ENCODE peak calls at places on chromosomes 6 and 20, in eight cellular contexts. O is sigmoid colon; E is breast epithelium; Z is psoas muscle; F is esophagus muscularis mucosa; A is cardiac muscle cell; S is Peyer's patch; H is CD4-positive, alpha-beta memory T cell. K is an unnamed sample. For H3K4me1, the result is how much of the 10 kb centered on the place peaks cover.

GRCh38 chr6:106103728-106104109 is 17.6 kb downstream of the PRDM1 start:
- DNase-seq in S (peak), F (no peak), E (no peak), O (no peak), A (no peak), Z (no peak), H (peak), K (peak)

GRCh38 chr20:23224806-23225205 is 125.8 kb upstream of the NXT1 start:
- DNase-seq in A (no peak), Z (no peak), E (no peak), H (no peak), F (peak), O (no peak), S (no peak), K (no peak)

GRCh38 chr6:124962617-124963415 is 579 bp downstream of the RNF217 start:
- DNase-seq in F (no peak), H (no peak), E (no peak), O (peak), Z (peak), A (peak), S (no peak), K (peak)

GRCh38 chr20:17786221-17786718 is 86.5 kb downstream of the BANF2 start:
- DNase-seq in H (no peak), Z (peak), F (no peak), S (no peak), O (no peak), E (no peak), A (peak), K (no peak)

GRCh38 chr6:66623050-66623449 is 916.0 kb upstream of the EYS start:
- DNase-seq in Z (no peak), E (no peak), S (no peak), F (no peak), O (no peak), H (no peak), A (no peak), K (no peak)

GRCh38 chr20:2118783-2119182 is 17.2 kb downstream of the STK35 start:
- DNase-seq in F (no peak), H (no peak), Z (no peak), O (no peak), S (no peak), A (peak), E (no peak), K (no peak)

GRCh38 chr20:64142546-64142945 is 21.7 kb upstream of the MYT1 start:
- DNase-seq in E (no peak), O (peak), A (no peak), F (no peak), Z (no peak), S (no peak), H (no peak), K (peak)

GRCh38 chr20:28562510-28562898 is 2695.0 kb upstream of the DEFB115 start:
- DNase-seq in A (peak), F (no peak), H (no peak), E (no peak), S (no peak), O (no peak), Z (no peak), K (no peak)

GRCh38 chr6:110681543-110682459 is 133.5 kb downstream of the CDK19 start:
- DNase-seq in H (no peak), E (no peak), O (no peak), A (no peak), F (no peak), S (no peak), Z (no peak), K (no peak)

GRCh38 chr20:63101781-63102719 is 95.3 kb upstream of the BHLHE23 start:
- DNase-seq in E (no peak), Z (peak), F (no peak), S (peak), O (peak), A (peak), H (peak), K (peak)

GRCh38 chr20:53692465-53693067 is 98.9 kb upstream of the ZNF217 start:
- DNase-seq in E (no peak), F (no peak), H (no peak), O (peak), S (no peak), Z (no peak), A (peak), K (no peak)

GRCh38 chr6:56299916-56300315 is 52.5 kb upstream of the COL21A1 start:
- DNase-seq in S (no peak), O (no peak), Z (no peak), H (no peak), F (no peak), E (no peak), A (no peak), K (no peak)

GRCh38 chr6:87661016-87661415 is 41.0 kb downstream of the AKIRIN2 start:
- DNase-seq in O (no peak), E (no peak), A (peak), F (no peak), H (no peak), Z (no peak), S (no peak), K (no peak)

GRCh38 chr20:50304883-50305635 is 114.4 kb downstream of the CEBPB start:
- DNase-seq in Z (peak), F (peak), S (peak), A (peak), H (no peak), O (peak), E (no peak), K (peak)

GRCh38 chr6:51901766-51902165 is 185.6 kb downstream of the PKHD1 start:
- DNase-seq in A (no peak), O (no peak), S (no peak), F (no peak), Z (no peak), H (no peak), E (no peak), K (no peak)

GRCh38 chr20:47392721-47393073 is 36.2 kb upstream of the ZMYND8 start:
- DNase-seq in O (no peak), F (no peak), H (no peak), E (no peak), A (no peak), S (no peak), Z (no peak), K (no peak)

GRCh38 chr6:31908791-31909190 is 6.9 kb upstream of the ZBTB12 start:
- DNase-seq in A (peak), Z (no peak), E (no peak), S (no peak), O (no peak), F (no peak), H (no peak), K (no peak)

GRCh38 chr6:113809818-113810217 is 47.3 kb upstream of the MARCKS start:
- DNase-seq in F (no peak), H (no peak), O (no peak), A (no peak), E (no peak), Z (no peak), S (no peak), K (no peak)

GRCh38 chr6:14693301-14694192 is 552.3 kb upstream of the JARID2 start:
- DNase-seq in H (no peak), O (no peak), E (no peak), A (no peak), F (no peak), S (no peak), Z (no peak), K (no peak)

GRCh38 chr20:34066476-34067090 is 45.5 kb downstream of the EIF2S2 start:
- DNase-seq in E (no peak), Z (no peak), F (no peak), A (peak), H (no peak), S (no peak), O (no peak), K (no peak)

GRCh38 chr20:35279533-35280174 is 1.7 kb upstream of the MMP24OS start:
- DNase-seq in Z (no peak), S (no peak), F (no peak), O (no peak), A (no peak), E (no peak), H (no peak), K (no peak)

GRCh38 chr6:8627085-8627861 is 191.9 kb upstream of the SLC35B3 start:
- DNase-seq in Z (no peak), A (peak), O (no peak), S (no peak), H (no peak), F (no peak), E (no peak), K (no peak)

GRCh38 chr6:135910943-135911618 is 59.6 kb downstream of the PDE7B start:
- DNase-seq in A (no peak), O (no peak), Z (no peak), H (no peak), E (no peak), F (no peak), S (no peak), K (no peak)

GRCh38 chr6:55636406-55637102 is 57.6 kb upstream of the HMGCLL1 start:
- DNase-seq in O (no peak), E (no peak), H (no peak), S (no peak), Z (no peak), F (no peak), A (peak), K (no peak)

GRCh38 chr20:32333988-32334885 is 23.9 kb upstream of the ASXL1 start:
- DNase-seq in A (peak), H (peak), Z (no peak), S (peak), E (no peak), O (peak), F (no peak), K (peak)

GRCh38 chr20:59583428-59584277 is 20.7 kb upstream of the PHACTR3 start:
- DNase-seq in H (no peak), S (no peak), E (no peak), O (peak), F (no peak), A (peak), Z (peak), K (peak)
- H3K4me1 ChIP-seq in H (under half), S (under half), E (under half), O (under half), F (under half), A (under half), Z (under half), K (under half)

GRCh38 chr6:26057899-26058298 is 29.3 kb upstream of the HFE start:
- DNase-seq in O (no peak), A (no peak), E (no peak), H (no peak), Z (no peak), S (no peak), F (no peak), K (no peak)
- H3K27ac ChIP-seq in O (no peak), A (no peak), E (no peak), H (no peak), Z (no peak), S (no peak), F (no peak), K (no peak)

DNA sequence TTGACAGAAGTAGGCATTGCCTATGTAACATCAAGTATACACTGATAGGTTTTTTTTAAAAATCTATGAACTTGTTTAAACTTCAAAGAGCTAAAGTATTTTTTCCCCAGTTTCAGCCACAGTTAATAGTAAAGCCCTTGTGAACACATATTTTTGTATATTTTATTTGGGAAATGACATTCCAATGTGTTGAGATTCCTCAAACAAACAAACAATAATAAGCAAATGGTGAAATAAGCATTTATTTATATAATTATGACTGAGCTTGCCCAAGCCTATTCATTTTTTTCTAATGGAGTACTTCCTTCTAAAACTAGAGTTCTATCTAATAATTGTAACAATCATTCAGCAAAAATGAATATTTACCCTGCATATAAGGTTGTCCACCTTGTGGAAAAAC is 12.5 kb downstream of the SYCP2 start:
- DNase-seq in Z (no peak), S (no peak), F (no peak), O (no peak), H (no peak), A (no peak), E (no peak), K (no peak)
- H3K4me1 ChIP-seq in Z (under half), S (under half), F (under half), O (under half), H (under half), A (under half), E (under half), K (under half)

GRCh38 chr6:165637591-165637990 is 25.4 kb downstream of the PDE10A start:
- DNase-seq in F (no peak), A (peak), O (no peak), E (no peak), Z (no peak), S (no peak), H (no peak), K (no peak)
- H3K27ac ChIP-seq in F (no peak), A (no peak), O (no peak), E (no peak), Z (no peak), S (no peak), H (no peak), K (no peak)

DNA sequence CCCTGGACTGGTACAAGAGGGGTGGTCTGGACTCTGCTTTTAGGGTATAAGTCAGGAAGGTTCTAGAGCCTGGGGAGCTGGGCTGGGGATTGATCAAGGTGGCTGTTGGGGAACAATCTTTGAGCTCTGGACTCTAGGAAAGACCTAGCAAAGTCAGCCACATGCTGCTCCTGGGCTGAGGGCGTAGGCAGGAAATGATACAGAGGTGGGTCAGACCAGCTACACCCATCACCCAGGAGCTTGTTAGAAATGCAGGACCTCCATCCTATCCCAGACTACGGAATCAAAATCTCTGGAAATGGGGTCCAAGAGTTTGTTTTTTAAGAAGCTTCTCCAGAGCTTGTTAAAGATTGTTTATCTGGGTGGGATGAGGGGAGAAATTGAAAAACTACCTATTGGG is 9.4 kb downstream of the ADTRP start:
- DNase-seq in S (no peak), H (no peak), F (no peak), O (no peak), A (no peak), E (no peak), Z (no peak), K (no peak)
- H3K4me1 ChIP-seq in S (under half), H (under half), F (under half), O (under half), A (under half), E (under half), Z (under half), K (under half)

DNA sequence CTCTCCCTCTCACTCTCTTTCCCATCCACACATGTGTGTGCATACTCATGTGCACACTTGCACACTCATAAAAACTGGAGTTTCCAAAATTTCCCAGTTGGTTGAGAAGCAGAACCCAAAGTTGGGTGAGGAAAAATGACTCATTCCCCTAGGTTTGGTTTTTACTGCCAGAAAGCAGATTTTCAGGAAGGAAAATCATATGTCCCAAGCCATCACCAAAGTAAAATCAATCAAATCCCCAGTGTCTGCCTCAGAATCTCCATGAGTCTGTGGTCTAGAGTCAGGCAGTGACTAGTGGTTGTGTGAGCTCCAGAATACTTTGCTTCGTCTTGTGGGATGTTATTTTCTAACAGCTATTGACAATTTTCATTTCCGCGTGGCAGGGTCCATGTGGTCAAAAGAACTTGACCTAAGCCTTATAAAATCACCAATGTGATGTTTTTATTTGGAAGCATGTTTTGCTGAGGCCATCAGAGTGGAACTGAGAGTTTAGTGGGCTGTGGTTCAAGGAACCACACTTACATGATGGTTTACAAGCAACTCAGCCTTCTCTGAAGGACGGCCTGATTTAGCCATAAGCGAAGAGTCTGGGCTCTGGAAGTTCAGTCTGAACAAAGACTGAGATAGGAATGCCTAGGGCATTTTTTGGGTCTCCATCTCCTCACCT is 81.9 kb upstream of the CCN6 start:
- DNase-seq in Z (no peak), E (no peak), O (no peak), A (no peak), H (no peak), F (no peak), S (no peak), K (no peak)
- H3K27ac ChIP-seq in Z (peak), E (peak), O (no peak), A (no peak), H (peak), F (no peak), S (no peak), K (no peak)

K was measured in kidney.